ENCODE peak calls at places on chromosomes 12 and 14, in five cellular contexts. One of them, this sample, is unnamed.

GRCh38 chr14:30559638-30560071 is 697 bp downstream of the G2E3 start:
- DNase-seq in pancreas: no peak
- DNase-seq in lower lobe of right lung: no peak
- DNase-seq in heart right ventricle: no peak
- DNase-seq in GM23338: peak
- DNase-seq in this sample: peak

GRCh38 chr14:75933712-75934296 is 48.0 kb downstream of the TGFB3 start:
- DNase-seq in pancreas: no peak
- DNase-seq in lower lobe of right lung: no peak
- DNase-seq in heart right ventricle: no peak
- DNase-seq in GM23338: no peak
- DNase-seq in this sample: no peak

GRCh38 chr14:31414190-31414833 is 6.0 kb downstream of the HEATR5A start:
- DNase-seq in pancreas: no peak
- DNase-seq in lower lobe of right lung: no peak
- DNase-seq in heart right ventricle: no peak
- DNase-seq in GM23338: no peak
- DNase-seq in this sample: peak

GRCh38 chr12:124568431-124569374 is 1.3 kb upstream of the NCOR2 start:
- DNase-seq in pancreas: peak
- DNase-seq in lower lobe of right lung: peak
- DNase-seq in heart right ventricle: peak
- DNase-seq in GM23338: peak
- DNase-seq in this sample: no peak

GRCh38 chr12:62774794-62775193 is 160.2 kb downstream of the PPM1H start:
- DNase-seq in pancreas: no peak
- DNase-seq in lower lobe of right lung: no peak
- DNase-seq in heart right ventricle: no peak
- DNase-seq in GM23338: no peak
- DNase-seq in this sample: no peak

GRCh38 chr12:6376079-6376941 is 947 bp upstream of the SCNN1A start:
- DNase-seq in pancreas: peak
- DNase-seq in lower lobe of right lung: peak
- DNase-seq in heart right ventricle: no peak
- DNase-seq in GM23338: peak
- DNase-seq in this sample: peak

GRCh38 chr14:69427596-69427995 is 29.1 kb downstream of the SLC39A9 start:
- DNase-seq in pancreas: no peak
- DNase-seq in lower lobe of right lung: no peak
- DNase-seq in heart right ventricle: no peak
- DNase-seq in GM23338: no peak
- DNase-seq in this sample: no peak

GRCh38 chr14:89425931-89426330 is 8.9 kb upstream of the FOXN3 start:
- DNase-seq in pancreas: no peak
- DNase-seq in lower lobe of right lung: no peak
- DNase-seq in heart right ventricle: no peak
- DNase-seq in GM23338: no peak
- DNase-seq in this sample: peak

GRCh38 chr12:78457951-78458350 is 406.6 kb upstream of the SYT1 start:
- DNase-seq in pancreas: no peak
- DNase-seq in lower lobe of right lung: no peak
- DNase-seq in heart right ventricle: no peak
- DNase-seq in GM23338: no peak
- DNase-seq in this sample: no peak

GRCh38 chr12:6968426-6968825 is 2.0 kb downstream of the PHB2 start:
- DNase-seq in pancreas: no peak
- DNase-seq in lower lobe of right lung: no peak
- DNase-seq in heart right ventricle: no peak
- DNase-seq in GM23338: no peak
- DNase-seq in this sample: no peak

GRCh38 chr12:25694072-25694471 is 141.0 kb upstream of the LMNTD1 start:
- DNase-seq in pancreas: no peak
- DNase-seq in lower lobe of right lung: no peak
- DNase-seq in heart right ventricle: peak
- DNase-seq in GM23338: no peak
- DNase-seq in this sample: peak

GRCh38 chr12:1421091-1421902 is 173.1 kb downstream of the FBXL14 start:
- DNase-seq in pancreas: no peak
- DNase-seq in lower lobe of right lung: no peak
- DNase-seq in heart right ventricle: no peak
- DNase-seq in GM23338: no peak
- DNase-seq in this sample: no peak

GRCh38 chr12:10030446-10030845 is at the start of gene CLEC9A:
- DNase-seq in pancreas: no peak
- DNase-seq in lower lobe of right lung: no peak
- DNase-seq in heart right ventricle: no peak
- DNase-seq in GM23338: no peak
- DNase-seq in this sample: no peak

GRCh38 chr12:124567035-124567672 is at the start of gene NCOR2:
- DNase-seq in pancreas: no peak
- DNase-seq in lower lobe of right lung: no peak
- DNase-seq in heart right ventricle: no peak
- DNase-seq in GM23338: peak
- DNase-seq in this sample: no peak

GRCh38 chr14:23113346-23114119 is 5.5 kb downstream of the CEBPE start:
- DNase-seq in pancreas: no peak
- DNase-seq in lower lobe of right lung: no peak
- DNase-seq in heart right ventricle: no peak
- DNase-seq in GM23338: no peak
- DNase-seq in this sample: no peak

GRCh38 chr12:29681370-29681769 is 102.4 kb downstream of the TMTC1 start:
- DNase-seq in pancreas: no peak
- DNase-seq in lower lobe of right lung: no peak
- DNase-seq in heart right ventricle: no peak
- DNase-seq in GM23338: no peak
- DNase-seq in this sample: no peak

GRCh38 chr14:96255501-96256366 is at the start of gene BDKRB1:
- DNase-seq in pancreas: no peak
- DNase-seq in lower lobe of right lung: no peak
- DNase-seq in heart right ventricle: no peak
- DNase-seq in GM23338: no peak
- DNase-seq in this sample: peak

GRCh38 chr14:37054144-37054543 is 118.3 kb downstream of the SLC25A21 start:
- DNase-seq in pancreas: no peak
- DNase-seq in lower lobe of right lung: no peak
- DNase-seq in heart right ventricle: no peak
- DNase-seq in GM23338: no peak
- DNase-seq in this sample: no peak

GRCh38 chr14:72781476-72782181 is 112.3 kb downstream of the DPF3 start:
- DNase-seq in pancreas: no peak
- DNase-seq in lower lobe of right lung: no peak
- DNase-seq in heart right ventricle: no peak
- DNase-seq in GM23338: no peak
- DNase-seq in this sample: peak

GRCh38 chr12:38417101-38417500 is 100.5 kb downstream of the ALG10B start:
- DNase-seq in pancreas: no peak
- DNase-seq in lower lobe of right lung: no peak
- DNase-seq in heart right ventricle: no peak
- DNase-seq in GM23338: no peak
- DNase-seq in this sample: no peak

GRCh38 chr14:50089213-50089612 is 27.2 kb downstream of the VCPKMT start:
- DNase-seq in pancreas: no peak
- DNase-seq in lower lobe of right lung: no peak
- DNase-seq in heart right ventricle: no peak
- DNase-seq in GM23338: no peak
- DNase-seq in this sample: no peak

GRCh38 chr12:48352157-48352775 is 1.5 kb upstream of the ZNF641 start:
- DNase-seq in pancreas: no peak
- DNase-seq in lower lobe of right lung: no peak
- DNase-seq in heart right ventricle: no peak
- DNase-seq in GM23338: no peak
- DNase-seq in this sample: no peak

GRCh38 chr14:93954900-93955891 is 21.2 kb downstream of the ASB2 start:
- DNase-seq in pancreas: no peak
- DNase-seq in lower lobe of right lung: peak
- DNase-seq in heart right ventricle: no peak
- DNase-seq in GM23338: no peak
- DNase-seq in this sample: no peak

GRCh38 chr12:127629066-127629820 is 637.7 kb upstream of the TMEM132C start:
- DNase-seq in pancreas: no peak
- DNase-seq in lower lobe of right lung: no peak
- DNase-seq in heart right ventricle: no peak
- DNase-seq in GM23338: no peak
- DNase-seq in this sample: peak

GRCh38 chr14:101360045-101360931 is 201.0 kb upstream of the DIO3 start:
- DNase-seq in pancreas: no peak
- DNase-seq in lower lobe of right lung: no peak
- DNase-seq in heart right ventricle: peak
- DNase-seq in GM23338: no peak
- DNase-seq in this sample: no peak

GRCh38 chr14:32800320-32800719 is 138.4 kb upstream of the NPAS3 start:
- DNase-seq in pancreas: no peak
- DNase-seq in lower lobe of right lung: no peak
- DNase-seq in heart right ventricle: no peak
- DNase-seq in GM23338: no peak
- DNase-seq in this sample: no peak

GRCh38 chr12:65414526-65414925 is 136.0 kb downstream of the MSRB3 start:
- DNase-seq in pancreas: no peak
- DNase-seq in lower lobe of right lung: no peak
- DNase-seq in heart right ventricle: no peak
- DNase-seq in GM23338: no peak
- DNase-seq in this sample: no peak

GRCh38 chr12:74889563-74890236 is 319.9 kb downstream of the KCNC2 start:
- DNase-seq in pancreas: no peak
- DNase-seq in lower lobe of right lung: no peak
- DNase-seq in heart right ventricle: no peak
- DNase-seq in GM23338: no peak
- DNase-seq in this sample: peak

GRCh38 chr12:68334136-68334535 is 2.0 kb upstream of the MDM1 start:
- DNase-seq in pancreas: no peak
- DNase-seq in lower lobe of right lung: no peak
- DNase-seq in heart right ventricle: no peak
- DNase-seq in GM23338: peak
- DNase-seq in this sample: no peak

GRCh38 chr12:131283191-131283861 is 329.6 kb downstream of the ADGRD1 start:
- DNase-seq in pancreas: no peak
- DNase-seq in lower lobe of right lung: no peak
- DNase-seq in heart right ventricle: no peak
- DNase-seq in GM23338: no peak
- DNase-seq in this sample: no peak

GRCh38 chr12:131281016-131281415 is 327.3 kb downstream of the ADGRD1 start:
- DNase-seq in pancreas: no peak
- DNase-seq in lower lobe of right lung: no peak
- DNase-seq in heart right ventricle: no peak
- DNase-seq in GM23338: no peak
- DNase-seq in this sample: no peak

GRCh38 chr12:131279281-131279921 is 325.7 kb downstream of the ADGRD1 start:
- DNase-seq in pancreas: no peak
- DNase-seq in lower lobe of right lung: peak
- DNase-seq in heart right ventricle: no peak
- DNase-seq in GM23338: no peak
- DNase-seq in this sample: no peak

GRCh38 chr12:131280426-131280825 is 326.7 kb downstream of the ADGRD1 start:
- DNase-seq in pancreas: no peak
- DNase-seq in lower lobe of right lung: no peak
- DNase-seq in heart right ventricle: no peak
- DNase-seq in GM23338: no peak
- DNase-seq in this sample: no peak

DNA sequence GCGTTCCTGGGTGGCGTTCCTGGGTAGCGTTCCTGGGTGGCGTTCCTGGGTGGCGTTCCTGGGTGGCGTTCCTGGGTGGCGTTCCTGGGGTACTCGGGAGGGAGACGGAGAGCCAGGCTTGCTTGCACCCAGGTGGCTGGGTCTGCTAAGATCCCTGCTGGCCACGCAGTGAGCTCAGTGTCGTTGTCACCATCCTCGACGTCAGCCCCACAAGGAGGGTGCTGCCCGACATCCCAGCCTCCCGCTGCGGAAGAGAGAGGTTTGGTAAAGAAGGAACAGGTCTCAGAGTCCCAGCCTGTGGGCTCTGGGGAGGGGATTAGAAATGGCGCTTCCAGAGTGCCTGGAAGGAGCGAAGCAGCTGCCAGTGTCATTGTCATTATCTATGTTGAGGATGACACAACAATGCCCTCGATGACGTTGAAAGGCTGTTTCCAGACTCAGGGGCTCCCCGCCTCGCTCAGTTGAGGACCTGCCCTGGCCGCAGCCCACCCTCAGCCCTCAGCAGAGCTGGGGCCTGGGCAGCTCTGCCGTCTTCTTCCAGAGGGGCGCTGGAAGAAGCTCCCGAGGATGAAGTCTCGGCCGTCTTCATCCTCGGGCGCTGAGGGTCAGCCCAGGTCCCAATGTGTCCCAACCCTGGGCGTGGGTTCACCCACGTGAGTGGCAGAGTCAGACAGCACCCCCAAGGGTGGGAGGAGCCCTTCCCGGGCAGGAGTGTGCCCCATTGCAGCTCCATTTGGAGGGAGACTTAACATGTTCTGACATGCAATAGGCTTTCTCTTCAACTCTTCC is 328.8 kb downstream of the ADGRD1 start:
- DNase-seq in pancreas: no peak
- DNase-seq in lower lobe of right lung: peak
- DNase-seq in heart right ventricle: peak
- DNase-seq in GM23338: no peak
- DNase-seq in this sample: no peak
- H3K27ac ChIP-seq in pancreas: no peak
- H3K27ac ChIP-seq in lower lobe of right lung: no peak
- H3K27ac ChIP-seq in heart right ventricle: no peak
- H3K27ac ChIP-seq in GM23338: no peak
- H3K27ac ChIP-seq in this sample: no peak

DNA sequence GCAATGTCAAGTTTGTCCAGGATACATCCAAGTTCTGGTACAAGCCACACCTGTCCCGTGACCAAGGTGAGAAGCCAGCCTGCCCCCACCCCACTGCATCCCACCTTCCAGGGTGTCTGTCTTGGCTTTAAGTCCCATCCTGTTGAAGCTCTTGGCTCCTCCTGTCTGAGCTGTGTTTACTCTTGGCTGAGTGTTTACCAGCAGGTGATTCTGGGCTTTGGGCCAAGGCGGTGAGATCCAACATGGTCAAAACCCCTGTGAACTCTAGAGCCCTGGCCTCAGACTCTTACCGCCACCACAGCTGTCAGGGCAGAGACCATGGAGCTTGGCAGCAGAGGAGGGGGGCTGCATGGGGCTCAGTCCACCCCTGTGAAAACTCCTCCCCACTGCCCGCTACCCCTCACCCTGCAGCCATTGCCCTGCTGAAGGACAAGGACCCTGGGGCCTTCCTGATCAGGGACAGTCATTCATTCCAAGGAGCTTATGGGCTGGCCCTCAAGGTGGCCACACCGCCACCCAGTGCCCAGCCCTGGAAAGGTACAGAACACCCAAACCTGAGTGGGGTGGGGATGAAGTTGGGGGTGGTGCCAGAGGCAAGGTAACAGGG is 11.6 kb downstream of the TNS2 start:
- DNase-seq in pancreas: peak
- DNase-seq in lower lobe of right lung: peak
- DNase-seq in heart right ventricle: no peak
- DNase-seq in GM23338: peak
- DNase-seq in this sample: no peak
- TF ChIP-seq CTCF in pancreas: peak
- TF ChIP-seq CTCF in lower lobe of right lung: peak
- TF ChIP-seq CTCF in heart right ventricle: no peak
- TF ChIP-seq CTCF in GM23338: peak
- TF ChIP-seq CTCF in this sample: no peak

GRCh38 chr12:92464911-92465310 is 237.9 kb upstream of the PLEKHG7 start:
- DNase-seq in pancreas: no peak
- DNase-seq in lower lobe of right lung: no peak
- DNase-seq in heart right ventricle: no peak
- DNase-seq in GM23338: peak
- DNase-seq in this sample: no peak
- H3K27ac ChIP-seq in pancreas: no peak
- H3K27ac ChIP-seq in lower lobe of right lung: no peak
- H3K27ac ChIP-seq in heart right ventricle: no peak
- H3K27ac ChIP-seq in GM23338: peak
- H3K27ac ChIP-seq in this sample: no peak

GRCh38 chr12:58247633-58248032 is 306.3 kb downstream of the ATP23 start:
- DNase-seq in pancreas: no peak
- DNase-seq in lower lobe of right lung: no peak
- DNase-seq in heart right ventricle: no peak
- DNase-seq in GM23338: peak
- DNase-seq in this sample: no peak
- TF ChIP-seq CTCF in pancreas: no peak
- TF ChIP-seq CTCF in lower lobe of right lung: no peak
- TF ChIP-seq CTCF in heart right ventricle: no peak
- TF ChIP-seq CTCF in GM23338: peak
- TF ChIP-seq CTCF in this sample: no peak